ENCODE peak calls at places on chromosomes 1 and 21, in seven cellular contexts. A is IMR-90, M is fibroblast of pulmonary artery, T is WTC11, H is Peyer's patch, S is fibroblast of mammary gland, J is astrocyte of the spinal cord. K is an unnamed sample.

GRCh38 chr1:199404976-199405375 is 622.5 kb upstream of the NR5A2 start:
- DNase-seq in A (peak; percentile 70), M (no peak), T (no peak), H (no peak), S (peak; percentile 21), J (peak; percentile 41), K (no peak)

GRCh38 chr1:66768935-66769334 is 16.7 kb downstream of the DYNLT5 start:
- DNase-seq in A (no peak), M (no peak), T (no peak), H (no peak), S (no peak), J (no peak), K (no peak)

GRCh38 chr1:177629526-177629925 is 340.3 kb downstream of the SEC16B start:
- DNase-seq in A (peak; percentile 20), M (peak; percentile 13), T (no peak), H (no peak), S (peak; percentile 49), J (peak; percentile 3), K (no peak)

GRCh38 chr1:53949651-53950050 is 3.5 kb downstream of the LRRC42 start:
- DNase-seq in A (no peak), M (no peak), T (no peak), H (no peak), S (no peak), J (no peak), K (no peak)

GRCh38 chr1:54118704-54119103 is 34.1 kb downstream of the CDCP2 start:
- DNase-seq in A (peak; percentile 90), M (peak; percentile 39), T (no peak), H (no peak), S (peak; percentile 74), J (peak; percentile 76), K (no peak)

GRCh38 chr1:165330483-165330882 is 26.0 kb downstream of the LMX1A start:
- DNase-seq in A (no peak), M (no peak), T (no peak), H (no peak), S (no peak), J (no peak), K (no peak)

GRCh38 chr1:32353886-32354570 is 8.3 kb downstream of the FAM229A start:
- DNase-seq in A (peak; percentile 85), M (peak; percentile 95), T (no peak), H (no peak), S (peak; percentile 65), J (no peak), K (no peak)

GRCh38 chr1:218865591-218865990 is 308.1 kb upstream of the LYPLAL1 start:
- DNase-seq in A (peak; percentile 47), M (peak; percentile 88), T (no peak), H (no peak), S (peak; percentile 52), J (peak; percentile 52), K (no peak)

GRCh38 chr1:34865981-34866761 is 6.6 kb upstream of the SMIM12 start:
- DNase-seq in A (peak; percentile 53), M (peak; percentile 77), T (peak; percentile 93), H (peak; percentile 92), S (peak; percentile 64), J (peak; percentile 65), K (peak; percentile 93)

GRCh38 chr21:45161039-45161945 is 86.9 kb downstream of the ADARB1 start:
- DNase-seq in A (no peak), M (no peak), T (no peak), H (no peak), S (no peak), J (no peak), K (no peak)

DNA sequence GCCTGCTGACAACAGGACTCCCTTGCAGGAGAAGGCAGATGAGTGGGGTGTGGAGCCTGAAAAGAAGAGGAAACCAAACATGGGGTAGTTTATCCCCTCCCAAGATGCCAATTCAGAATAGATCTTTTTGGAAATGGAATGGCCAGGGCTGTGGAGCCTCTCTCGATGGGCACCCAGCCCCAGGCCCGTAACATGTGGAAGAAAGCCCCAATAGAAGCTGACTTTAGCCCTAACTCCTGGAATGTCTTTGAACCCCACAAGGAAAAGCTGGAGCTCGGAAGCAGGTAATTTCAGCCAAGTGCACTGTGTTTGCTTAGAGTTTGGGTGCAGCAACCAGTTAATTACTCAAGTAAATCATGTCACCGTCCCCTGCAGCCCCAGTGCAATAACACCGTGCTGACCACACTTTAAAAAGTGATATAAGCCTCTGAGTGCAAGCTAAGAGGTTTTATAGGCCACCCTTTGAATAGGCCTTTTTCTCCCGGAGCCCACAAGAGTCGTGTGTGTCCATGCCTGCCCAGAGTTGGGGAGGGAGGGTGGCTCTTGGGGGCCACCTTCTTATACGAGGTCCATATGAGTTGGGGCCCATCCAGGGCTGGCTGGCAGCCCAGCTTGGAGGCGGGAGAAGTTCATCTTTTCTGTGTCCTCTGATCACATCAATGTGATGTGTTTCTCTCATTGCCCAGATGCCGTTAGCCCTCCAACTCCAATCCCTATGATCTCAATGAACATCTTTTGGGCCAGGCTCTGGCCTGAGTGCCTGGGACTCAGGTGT is 153.2 kb downstream of the TRABD2B start:
- DNase-seq in A (no peak), M (no peak), T (no peak), H (no peak), S (no peak), J (no peak), K (no peak)
- TF ChIP-seq CTCF in A (no peak), M (no peak), T (no peak), H (no peak), S (no peak), J (no peak), K (no peak)

GRCh38 chr1:230747886-230748800 is 955 bp downstream of the CAPN9 start:
- DNase-seq in A (no peak), M (no peak), T (no peak), H (no peak), S (no peak), J (no peak), K (no peak)

GRCh38 chr1:230745071-230745470 is 2.1 kb upstream of the CAPN9 start:
- DNase-seq in A (no peak), M (no peak), T (no peak), H (no peak), S (no peak), J (no peak), K (no peak)

GRCh38 chr1:230747139-230747730 is at the start of gene CAPN9:
- DNase-seq in A (no peak), M (no peak), T (no peak), H (no peak), S (no peak), J (no peak), K (no peak)

GRCh38 chr1:230744382-230744781 is 2.8 kb upstream of the CAPN9 start:
- DNase-seq in A (peak; percentile 36), M (peak; percentile 16), T (no peak), H (no peak), S (peak; percentile 13), J (peak; percentile 39), K (no peak)

DNA sequence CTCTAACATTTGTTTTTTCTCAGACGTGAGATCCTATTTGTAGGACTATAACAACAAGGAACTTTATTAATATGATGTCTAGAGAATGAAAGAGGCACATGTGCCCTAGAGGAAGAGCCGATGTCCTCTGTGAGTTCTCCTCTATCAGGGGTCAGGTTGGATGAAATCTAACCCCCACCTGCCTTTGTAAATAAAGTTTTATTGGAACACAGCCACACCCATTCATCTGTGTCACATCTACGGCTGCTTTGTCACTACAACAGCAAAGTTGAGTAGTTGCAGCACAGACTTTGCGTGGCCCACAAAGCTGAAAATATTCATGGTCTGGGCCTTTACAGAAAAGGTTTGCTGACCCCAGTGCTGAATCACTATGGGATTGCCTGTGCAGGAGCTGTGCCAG is 571 bp upstream of the CAPN9 start:
- DNase-seq in A (no peak), M (no peak), T (no peak), H (no peak), S (no peak), J (no peak), K (no peak)
- TF ChIP-seq CTCF in A (no peak), M (no peak), T (no peak), H (no peak), S (no peak), J (no peak), K (no peak)

GRCh38 chr21:42165901-42166300 is 53.0 kb upstream of the ABCG1 start:
- DNase-seq in A (no peak), M (no peak), T (no peak), H (no peak), S (no peak), J (no peak), K (no peak)

GRCh38 chr21:42163511-42163863 is 55.5 kb upstream of the ABCG1 start:
- DNase-seq in A (no peak), M (no peak), T (no peak), H (no peak), S (no peak), J (no peak), K (no peak)

GRCh38 chr21:42162831-42163510 is 56.0 kb upstream of the ABCG1 start:
- DNase-seq in A (no peak), M (no peak), T (no peak), H (no peak), S (peak; percentile 47), J (no peak), K (no peak)

GRCh38 chr21:42164064-42164789 is 54.7 kb upstream of the ABCG1 start:
- DNase-seq in A (no peak), M (peak; percentile 47), T (peak; percentile 57), H (peak; percentile 73), S (no peak), J (no peak), K (no peak)

GRCh38 chr21:42164818-42165217 is 54.1 kb upstream of the ABCG1 start:
- DNase-seq in A (no peak), M (no peak), T (no peak), H (no peak), S (no peak), J (no peak), K (no peak)
- TF ChIP-seq CTCF in A (no peak), M (no peak), T (no peak), H (no peak), S (no peak), J (no peak), K (no peak)

GRCh38 chr21:41375875-41376274 is 14.0 kb downstream of the MX2 start:
- DNase-seq in A (no peak), M (no peak), T (no peak), H (no peak), S (no peak), J (no peak), K (no peak)

GRCh38 chr21:41374867-41375533 is 13.2 kb downstream of the MX2 start:
- DNase-seq in A (no peak), M (no peak), T (no peak), H (no peak), S (no peak), J (no peak), K (no peak)

GRCh38 chr21:41373769-41374168 is 11.9 kb downstream of the MX2 start:
- DNase-seq in A (no peak), M (no peak), T (no peak), H (no peak), S (no peak), J (no peak), K (no peak)

GRCh38 chr21:41373253-41373652 is 11.4 kb downstream of the MX2 start:
- DNase-seq in A (no peak), M (no peak), T (no peak), H (no peak), S (no peak), J (no peak), K (no peak)

GRCh38 chr21:41374177-41374712 is 12.4 kb downstream of the MX2 start:
- DNase-seq in A (no peak), M (no peak), T (no peak), H (no peak), S (no peak), J (no peak), K (no peak)
- TF ChIP-seq CTCF in A (no peak), M (peak; percentile 1), T (no peak), H (no peak), S (no peak), J (no peak), K (no peak)